ENCODE peak calls at places on chromosomes 7 and 10, in five cellular contexts. Q, H, P, T and S are unnamed samples.

GRCh38 chr10:68007356-68007755 is 67.7 kb downstream of the HERC4 start:
- DNase-seq in H (no peak), T (no peak), Q (no peak), P (no peak), S (no peak)

GRCh38 chr10:47412869-47413268 is 28.8 kb upstream of the ZNF488 start:
- DNase-seq in T (no peak), Q (no peak), H (no peak), P (no peak), S (peak)

GRCh38 chr10:31101123-31101522 is 69.5 kb upstream of the ZNF438 start:
- DNase-seq in T (peak), Q (no peak), H (peak), P (peak), S (peak)

GRCh38 chr7:91239171-91239604 is 25.0 kb upstream of the FZD1 start:
- DNase-seq in Q (no peak), P (no peak), T (peak), H (no peak), S (peak)

GRCh38 chr10:38038107-38038931 is 27.8 kb downstream of the ZNF33A start:
- DNase-seq in Q (no peak), H (no peak), T (no peak), P (no peak), S (no peak)

GRCh38 chr7:132526111-132526741 is 50.0 kb downstream of the PLXNA4 start:
- DNase-seq in H (no peak), T (no peak), P (no peak), Q (no peak), S (no peak)

GRCh38 chr10:113820507-113820906 is 33.4 kb downstream of the DCLRE1A start:
- DNase-seq in Q (no peak), H (no peak), T (no peak), P (peak), S (no peak)

GRCh38 chr10:113340255-113340654 is 212.6 kb upstream of the HABP2 start:
- DNase-seq in Q (no peak), P (no peak), T (no peak), H (no peak), S (no peak)

GRCh38 chr10:104253106-104253505 is 1.6 kb upstream of the GSTO1 start:
- DNase-seq in Q (no peak), P (no peak), H (no peak), T (no peak), S (no peak)

GRCh38 chr7:87628780-87629569 is 777 bp downstream of the RUNDC3B start:
- DNase-seq in Q (no peak), H (peak), P (peak), T (no peak), S (no peak)

DNA sequence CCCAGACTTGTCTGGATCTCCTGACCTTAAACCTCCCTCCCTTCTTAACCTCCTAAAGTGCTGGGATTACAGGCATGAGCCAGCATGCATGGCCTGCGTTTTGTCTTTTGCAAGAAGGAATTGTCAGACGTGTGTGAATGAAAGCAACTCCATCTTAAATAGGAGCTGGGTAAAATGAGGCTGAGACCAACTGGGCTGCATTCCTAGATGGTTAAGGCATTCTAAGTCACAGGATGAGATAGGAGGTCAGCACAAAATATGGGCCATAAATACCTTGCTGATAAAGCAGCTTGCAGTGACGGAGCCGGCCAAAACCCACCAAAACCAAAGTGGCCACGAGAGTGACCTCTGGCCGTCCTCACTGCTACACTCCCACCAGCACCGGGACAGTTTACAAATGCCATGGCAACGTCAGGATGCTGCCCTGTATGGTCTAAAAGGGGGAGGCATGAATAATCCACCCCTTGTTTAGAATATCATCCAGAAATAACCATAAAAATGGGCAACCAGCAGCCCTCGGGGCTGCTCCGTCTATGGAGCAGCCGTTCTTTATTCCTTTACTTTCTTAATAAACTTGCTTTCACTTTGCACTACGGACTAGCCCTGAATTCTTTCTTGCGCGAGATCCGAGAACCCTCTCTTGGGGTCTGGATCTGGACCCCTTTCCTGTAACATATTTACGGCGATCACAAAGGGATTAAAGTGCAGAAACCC is 41.2 kb upstream of the SDK1 start:
- DNase-seq in P (no peak), H (no peak), T (peak), Q (no peak), S (no peak)
- H3K27ac ChIP-seq in P (no peak), H (no peak), T (peak), Q (peak), S (no peak)

GRCh38 chr10:23693895-23694294 is 255.0 kb downstream of the OTUD1 start:
- DNase-seq in T (no peak), Q (no peak), P (no peak), H (no peak), S (no peak)
- H3K27ac ChIP-seq in T (no peak), Q (no peak), P (no peak), H (no peak), S (no peak)

GRCh38 chr7:133911724-133912123 is 215.4 kb upstream of the LRGUK start:
- DNase-seq in H (no peak), Q (no peak), P (no peak), T (no peak), S (no peak)
- H3K27ac ChIP-seq in H (no peak), Q (no peak), P (no peak), T (no peak), S (no peak)

DNA sequence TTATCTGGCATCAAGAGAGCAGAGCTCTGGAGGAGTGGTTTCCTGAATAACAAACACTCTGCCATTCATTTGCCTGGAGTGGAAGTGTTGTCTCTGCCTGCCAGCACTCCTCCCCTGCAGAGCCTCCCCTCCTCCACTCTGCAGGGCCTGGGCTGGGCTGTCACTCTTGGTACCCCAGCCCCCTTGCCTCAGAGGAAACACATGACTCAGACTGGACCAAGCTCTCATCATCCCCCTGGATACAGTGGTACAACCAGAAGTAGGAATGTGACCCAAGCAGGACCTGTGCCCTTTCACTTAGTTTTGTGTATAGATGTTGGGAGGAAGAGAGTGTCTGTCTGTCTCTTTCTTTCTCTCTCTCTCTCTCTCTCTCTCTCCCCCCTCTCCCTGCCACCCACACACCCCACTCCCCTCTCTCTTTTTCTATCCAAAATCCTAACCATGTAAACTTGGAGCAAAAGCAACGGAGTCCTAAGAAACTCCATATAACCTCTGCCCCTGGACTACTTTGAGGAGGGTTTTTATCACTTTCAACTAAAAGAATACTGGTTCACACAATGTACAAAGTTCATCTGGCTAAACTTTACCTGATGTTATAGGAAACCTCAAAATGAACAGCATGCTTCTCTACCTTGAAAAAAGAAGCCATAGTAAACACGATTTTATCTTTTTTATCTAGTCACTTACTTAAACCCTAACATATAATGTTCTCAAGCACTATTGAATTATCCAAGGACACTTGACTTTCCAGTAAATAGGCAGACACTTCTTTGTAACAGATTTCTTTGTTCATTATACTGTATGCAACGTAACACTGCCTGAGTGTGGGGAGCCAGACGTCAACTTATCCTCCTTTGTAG is 43.8 kb downstream of the DOCK4 start:
- DNase-seq in H (peak), P (no peak), T (peak), Q (no peak), S (peak)
- H3K27ac ChIP-seq in H (no peak), P (no peak), T (peak), Q (no peak), S (no peak)

GRCh38 chr10:84308481-84309304 is 19.7 kb upstream of the CCSER2 start:
- DNase-seq in T (peak), Q (no peak), P (no peak), H (no peak), S (peak)
- H3K27ac ChIP-seq in T (peak), Q (no peak), P (no peak), H (no peak), S (no peak)

GRCh38 chr7:29315302-29316270 is 121.0 kb downstream of the CHN2 start:
- DNase-seq in Q (no peak), H (no peak), T (no peak), P (no peak), S (no peak)

GRCh38 chr7:29322023-29322712 is 127.6 kb downstream of the CHN2 start:
- DNase-seq in Q (no peak), T (no peak), H (no peak), P (no peak), S (no peak)

GRCh38 chr7:29320577-29320976 is 126.0 kb downstream of the CHN2 start:
- DNase-seq in P (no peak), H (no peak), Q (no peak), T (no peak), S (no peak)

GRCh38 chr7:29319719-29320521 is 125.3 kb downstream of the CHN2 start:
- DNase-seq in P (no peak), H (no peak), Q (no peak), T (no peak), S (no peak)

DNA sequence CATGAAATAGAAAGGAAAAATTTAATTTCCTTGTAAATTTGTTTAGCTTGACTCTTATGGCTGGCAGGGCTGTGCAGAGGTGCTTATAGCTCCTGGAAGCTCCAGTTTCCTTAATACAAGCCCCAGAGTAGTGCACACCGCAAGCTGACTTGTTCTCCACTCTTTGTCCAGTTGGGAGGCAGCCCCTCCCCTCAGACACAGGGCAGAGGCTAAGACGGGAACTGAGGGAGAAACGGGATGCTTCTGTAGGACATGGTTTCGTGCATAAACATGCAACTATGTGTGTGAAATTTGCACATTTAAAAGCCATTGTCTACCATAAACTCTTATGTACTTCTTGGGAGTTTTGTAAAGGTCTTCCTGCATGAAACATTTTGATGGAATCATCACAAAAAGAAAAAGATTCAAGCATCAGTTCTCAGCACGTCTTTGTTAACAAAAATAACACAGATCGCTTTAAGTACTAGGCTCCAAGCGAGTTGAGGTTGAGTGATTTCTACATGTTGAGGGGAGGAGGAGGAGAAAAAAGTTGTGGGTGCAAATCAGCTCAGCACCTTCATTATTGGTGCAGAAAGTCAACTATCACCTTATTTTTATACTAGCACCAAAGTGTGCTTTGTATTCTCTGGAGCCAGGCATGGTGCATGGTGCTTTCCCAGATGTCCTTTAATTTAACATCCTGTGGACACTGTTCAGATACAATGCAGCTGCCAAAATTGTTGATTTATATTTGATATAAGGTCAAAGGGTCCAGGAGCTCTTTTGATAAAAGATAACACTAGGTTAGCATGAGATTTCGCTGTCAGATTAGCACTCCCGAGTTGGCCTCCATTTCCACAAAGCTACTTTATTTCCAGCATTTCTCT is 124.5 kb downstream of the CHN2 start:
- DNase-seq in T (no peak), H (no peak), Q (no peak), P (no peak), S (no peak)
- H3K27ac ChIP-seq in T (no peak), H (no peak), Q (no peak), P (no peak), S (no peak)

DNA sequence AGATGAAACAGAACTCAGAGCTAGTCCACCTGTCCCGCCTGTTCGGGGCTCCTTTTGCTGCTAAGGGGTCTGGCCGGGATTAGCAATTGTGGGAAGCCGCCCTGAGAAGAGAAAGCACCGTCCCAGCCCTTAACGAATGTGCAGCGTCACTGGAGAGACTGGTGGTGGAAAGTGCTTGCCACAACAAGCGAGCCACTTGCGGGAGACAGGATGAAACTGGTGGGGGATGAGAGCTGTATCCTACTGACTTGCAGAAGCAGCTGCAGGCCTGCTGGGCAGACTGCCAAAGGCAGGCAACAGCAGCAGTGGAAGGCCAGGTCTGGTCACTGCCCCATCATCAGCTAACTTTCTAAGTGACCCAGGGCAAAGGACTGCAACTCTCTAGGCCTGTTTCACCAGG is 95.4 kb downstream of the FAM53B start:
- DNase-seq in P (no peak), T (peak), Q (no peak), H (peak), S (no peak)
- H3K27ac ChIP-seq in P (no peak), T (peak), Q (peak), H (peak), S (no peak)